ENCODE peak calls at places on chromosome 7, in four cellular contexts. One of them, this sample, is unnamed.
A peak's percentile ranks its signal among the peaks of the same experiment; 100 is the strongest.

GRCh38 chr7:79420464-79420863 is 33.0 kb downstream of the MAGI2 start:
- DNase-seq in cardiac fibroblast: peak; percentile 75
- DNase-seq in heart right ventricle: no peak
- DNase-seq in SK-N-SH: no peak
- DNase-seq in this sample: peak; percentile 85

GRCh38 chr7:144036302-144036858 is 12.4 kb upstream of the OR2A5 start:
- DNase-seq in SK-N-SH: no peak
- DNase-seq in heart right ventricle: no peak
- DNase-seq in cardiac fibroblast: peak; percentile 27
- DNase-seq in this sample: peak; percentile 61

GRCh38 chr7:158018061-158018796 is 569.4 kb downstream of the PTPRN2 start:
- DNase-seq in SK-N-SH: no peak
- DNase-seq in heart right ventricle: no peak
- DNase-seq in cardiac fibroblast: no peak
- DNase-seq in this sample: no peak

GRCh38 chr7:107996072-107996824 is 6.7 kb downstream of the LAMB1 start:
- DNase-seq in cardiac fibroblast: no peak
- DNase-seq in SK-N-SH: peak; percentile 25
- DNase-seq in heart right ventricle: no peak
- DNase-seq in this sample: no peak

GRCh38 chr7:82442492-82443043 is 1.0 kb downstream of the CACNA2D1 start:
- DNase-seq in heart right ventricle: peak; percentile 11
- DNase-seq in SK-N-SH: peak; percentile 62
- DNase-seq in cardiac fibroblast: peak; percentile 28
- DNase-seq in this sample: peak; percentile 33

GRCh38 chr7:123961731-123962130 is 36.7 kb downstream of the SPAM1 start:
- DNase-seq in heart right ventricle: no peak
- DNase-seq in SK-N-SH: no peak
- DNase-seq in cardiac fibroblast: peak; percentile 5
- DNase-seq in this sample: peak; percentile 17

GRCh38 chr7:122889116-122889515 is 2.9 kb upstream of the CADPS2 start:
- DNase-seq in heart right ventricle: no peak
- DNase-seq in SK-N-SH: no peak
- DNase-seq in cardiac fibroblast: no peak
- DNase-seq in this sample: no peak

GRCh38 chr7:158512869-158513268 is 74.8 kb downstream of the PTPRN2 start:
- DNase-seq in SK-N-SH: no peak
- DNase-seq in cardiac fibroblast: no peak
- DNase-seq in heart right ventricle: no peak
- DNase-seq in this sample: no peak

GRCh38 chr7:12518920-12519681 is 51.4 kb upstream of the SCIN start:
- DNase-seq in heart right ventricle: no peak
- DNase-seq in SK-N-SH: peak; percentile 35
- DNase-seq in cardiac fibroblast: peak; percentile 4
- DNase-seq in this sample: peak; percentile 9

GRCh38 chr7:95491634-95492314 is 6.0 kb downstream of the ASB4 start:
- DNase-seq in cardiac fibroblast: no peak
- DNase-seq in SK-N-SH: no peak
- DNase-seq in heart right ventricle: no peak
- DNase-seq in this sample: no peak

GRCh38 chr7:157143788-157144187 is 5.1 kb downstream of the UBE3C start:
- DNase-seq in heart right ventricle: no peak
- DNase-seq in SK-N-SH: no peak
- DNase-seq in cardiac fibroblast: no peak
- DNase-seq in this sample: no peak

GRCh38 chr7:96953676-96954513 is 51.5 kb upstream of the DLX6 start:
- DNase-seq in heart right ventricle: no peak
- DNase-seq in SK-N-SH: no peak
- DNase-seq in cardiac fibroblast: no peak
- DNase-seq in this sample: no peak

GRCh38 chr7:2360791-2361190 is 6.2 kb downstream of the EIF3B start:
- DNase-seq in SK-N-SH: no peak
- DNase-seq in cardiac fibroblast: peak; percentile 77
- DNase-seq in heart right ventricle: no peak
- DNase-seq in this sample: peak; percentile 76

GRCh38 chr7:79050592-79050991 is 402.9 kb downstream of the MAGI2 start:
- DNase-seq in cardiac fibroblast: peak; percentile 44
- DNase-seq in SK-N-SH: no peak
- DNase-seq in heart right ventricle: no peak
- DNase-seq in this sample: peak; percentile 62

GRCh38 chr7:134886353-134887057 is 99.8 kb upstream of the AGBL3 start:
- DNase-seq in SK-N-SH: no peak
- DNase-seq in cardiac fibroblast: peak; percentile 87
- DNase-seq in heart right ventricle: peak; percentile 74
- DNase-seq in this sample: peak; percentile 90

GRCh38 chr7:134890246-134891240 is 95.8 kb upstream of the AGBL3 start:
- DNase-seq in cardiac fibroblast: peak; percentile 66
- DNase-seq in SK-N-SH: peak; percentile 79
- DNase-seq in heart right ventricle: peak; percentile 51
- DNase-seq in this sample: peak; percentile 69

GRCh38 chr7:134888141-134888740 is 98.1 kb upstream of the AGBL3 start:
- DNase-seq in heart right ventricle: no peak
- DNase-seq in SK-N-SH: no peak
- DNase-seq in cardiac fibroblast: no peak
- DNase-seq in this sample: no peak

GRCh38 chr7:134885967-134886352 is 100.3 kb upstream of the AGBL3 start:
- DNase-seq in heart right ventricle: no peak
- DNase-seq in cardiac fibroblast: peak; percentile 89
- DNase-seq in SK-N-SH: no peak
- DNase-seq in this sample: peak; percentile 93

DNA sequence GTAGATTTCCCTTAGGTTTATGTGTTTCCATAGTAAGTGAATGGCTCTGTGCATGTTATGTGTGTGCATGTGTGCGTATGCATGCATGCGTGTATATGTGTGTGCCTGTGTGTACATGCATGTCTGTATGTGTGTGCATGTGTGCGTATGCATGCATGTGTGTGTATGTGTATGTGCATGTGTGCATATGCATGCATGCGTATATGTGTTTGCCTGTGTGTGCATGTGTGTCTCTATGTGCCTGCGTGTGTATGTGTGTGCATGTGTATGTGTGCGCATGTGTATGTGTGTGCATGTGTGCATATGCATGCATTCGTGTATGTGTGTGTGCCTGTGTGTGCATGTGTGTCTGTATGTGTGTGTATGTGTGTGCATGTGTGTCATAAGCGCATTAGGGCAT is 98.8 kb upstream of the AGBL3 start:
- DNase-seq in heart right ventricle: no peak
- DNase-seq in SK-N-SH: no peak
- DNase-seq in cardiac fibroblast: no peak
- DNase-seq in this sample: no peak
- TF ChIP-seq CTCF in heart right ventricle: no peak
- TF ChIP-seq CTCF in SK-N-SH: no peak
- TF ChIP-seq CTCF in cardiac fibroblast: no peak
- TF ChIP-seq CTCF in this sample: no peak

DNA sequence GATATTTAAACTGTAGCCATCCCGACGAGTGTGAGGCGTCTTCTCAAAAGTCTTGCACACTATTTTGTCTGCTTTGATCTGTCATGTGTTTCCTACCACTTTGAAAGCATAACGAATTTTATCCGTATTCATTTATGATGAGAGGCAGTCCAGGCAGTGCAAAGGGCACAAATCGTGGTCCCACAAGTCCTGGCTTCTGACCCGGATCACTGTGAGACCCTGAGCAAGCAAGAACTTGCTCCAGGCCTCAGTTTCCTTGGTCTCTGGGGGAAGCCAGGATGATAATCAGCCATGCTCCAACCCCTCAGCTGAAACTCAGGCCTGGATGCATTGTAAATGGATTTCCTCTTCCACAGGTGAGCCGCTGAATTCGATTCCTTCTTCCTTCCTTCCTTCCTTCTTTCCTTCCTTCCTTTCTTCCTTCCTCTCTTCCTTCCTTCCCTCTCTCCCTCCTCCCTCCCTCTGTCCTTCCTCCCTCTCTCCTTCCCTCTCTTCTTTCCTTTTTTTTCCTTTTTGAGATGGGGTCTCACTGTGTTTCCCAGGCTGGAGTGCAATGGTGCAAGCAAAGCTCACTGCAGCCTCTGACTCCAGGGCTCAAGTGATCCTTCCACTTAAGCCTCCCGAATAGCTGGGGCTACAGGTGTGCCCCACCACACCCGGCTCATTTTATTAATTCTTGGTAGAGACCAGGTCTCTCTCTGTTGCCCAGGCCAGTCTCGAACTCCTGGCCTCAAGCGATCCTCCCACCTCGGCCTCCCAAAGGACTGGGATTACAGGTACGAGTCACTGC is 18.4 kb upstream of the ZKSCAN1 start:
- DNase-seq in cardiac fibroblast: no peak
- DNase-seq in SK-N-SH: no peak
- DNase-seq in heart right ventricle: no peak
- DNase-seq in this sample: no peak
- H3K4me3 ChIP-seq in cardiac fibroblast: peak overlapping the region; percentile 37
- H3K4me3 ChIP-seq in SK-N-SH: no peak overlapping the region
- H3K4me3 ChIP-seq in heart right ventricle: peak overlapping the region; percentile 43
- H3K4me3 ChIP-seq in this sample: peak overlapping the region; percentile 40

GRCh38 chr7:32494946-32495297 is 367 bp upstream of the AVL9 start:
- DNase-seq in heart right ventricle: no peak
- DNase-seq in SK-N-SH: no peak
- DNase-seq in cardiac fibroblast: no peak
- DNase-seq in this sample: no peak
- TF ChIP-seq CTCF in heart right ventricle: no peak
- TF ChIP-seq CTCF in SK-N-SH: no peak
- TF ChIP-seq CTCF in cardiac fibroblast: no peak
- TF ChIP-seq CTCF in this sample: no peak

GRCh38 chr7:23012186-23012585 is 1.7 kb downstream of the HYCC1 start:
- DNase-seq in SK-N-SH: no peak
- DNase-seq in heart right ventricle: no peak
- DNase-seq in cardiac fibroblast: no peak
- DNase-seq in this sample: no peak

GRCh38 chr7:23016345-23017253 is 2.7 kb upstream of the HYCC1 start:
- DNase-seq in heart right ventricle: no peak
- DNase-seq in SK-N-SH: no peak
- DNase-seq in cardiac fibroblast: no peak
- DNase-seq in this sample: no peak

GRCh38 chr7:23013715-23014649 is at the start of gene HYCC1:
- DNase-seq in SK-N-SH: peak; percentile 98
- DNase-seq in heart right ventricle: peak; percentile 99
- DNase-seq in cardiac fibroblast: peak; percentile 99
- DNase-seq in this sample: peak; percentile 99

GRCh38 chr7:23012797-23013714 is 874 bp downstream of the HYCC1 start:
- DNase-seq in heart right ventricle: peak; percentile 30
- DNase-seq in SK-N-SH: peak; percentile 62
- DNase-seq in cardiac fibroblast: no peak
- DNase-seq in this sample: no peak

DNA sequence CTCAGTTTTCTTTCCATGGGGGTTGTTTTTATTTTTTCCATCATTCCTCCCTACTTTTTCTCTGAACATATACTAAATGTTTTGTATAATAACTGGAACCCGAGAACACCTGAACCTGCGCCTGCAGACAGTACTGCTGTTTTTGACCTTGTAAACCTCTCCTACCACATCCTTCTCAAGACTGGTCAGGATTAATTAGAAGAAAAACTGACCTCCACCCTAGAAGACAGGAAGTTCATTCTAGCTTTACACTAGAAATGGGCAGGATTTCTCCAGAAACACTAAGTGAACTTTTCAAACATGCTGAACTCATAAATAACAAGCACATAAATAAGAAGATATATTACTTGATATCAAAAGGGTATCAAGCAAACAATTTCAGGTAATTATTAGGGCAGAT is 751 bp upstream of the HYCC1 start:
- DNase-seq in cardiac fibroblast: no peak
- DNase-seq in heart right ventricle: no peak
- DNase-seq in SK-N-SH: no peak
- DNase-seq in this sample: no peak
- H3K4me3 ChIP-seq in cardiac fibroblast: no peak overlapping the region
- H3K4me3 ChIP-seq in heart right ventricle: no peak overlapping the region
- H3K4me3 ChIP-seq in SK-N-SH: no peak overlapping the region
- H3K4me3 ChIP-seq in this sample: no peak overlapping the region

GRCh38 chr7:6392712-6393666 is 54.8 kb downstream of the DAGLB start:
- DNase-seq in heart right ventricle: peak; percentile 82
- DNase-seq in cardiac fibroblast: peak; percentile 88
- DNase-seq in SK-N-SH: no peak
- DNase-seq in this sample: peak; percentile 85

GRCh38 chr7:6395898-6396582 is 51.7 kb downstream of the DAGLB start:
- DNase-seq in SK-N-SH: no peak
- DNase-seq in heart right ventricle: no peak
- DNase-seq in cardiac fibroblast: no peak
- DNase-seq in this sample: no peak

GRCh38 chr7:6394114-6394513 is 53.6 kb downstream of the DAGLB start:
- DNase-seq in heart right ventricle: no peak
- DNase-seq in SK-N-SH: no peak
- DNase-seq in cardiac fibroblast: no peak
- DNase-seq in this sample: no peak

GRCh38 chr7:6389728-6390127 is 58.0 kb downstream of the DAGLB start:
- DNase-seq in cardiac fibroblast: no peak
- DNase-seq in SK-N-SH: no peak
- DNase-seq in heart right ventricle: no peak
- DNase-seq in this sample: no peak

DNA sequence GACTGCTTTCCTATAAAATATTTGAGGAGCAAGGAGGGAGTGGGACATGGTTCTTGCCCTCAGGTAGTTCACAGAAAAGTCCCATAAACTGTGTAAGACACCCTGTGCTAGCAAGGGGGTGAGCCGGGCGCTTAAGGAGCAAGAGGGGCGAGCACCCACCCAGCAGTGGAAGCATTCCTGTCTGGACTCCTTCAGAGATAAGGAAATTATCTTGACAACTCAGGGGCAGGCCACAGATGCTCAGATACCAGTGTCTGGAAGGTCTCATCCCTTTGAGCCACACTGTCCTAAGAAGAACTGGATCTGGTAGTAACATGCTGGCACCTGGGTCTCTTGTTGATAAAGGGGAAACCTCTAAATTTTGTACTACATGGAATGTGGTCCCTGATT is 54.1 kb downstream of the DAGLB start:
- DNase-seq in SK-N-SH: no peak
- DNase-seq in cardiac fibroblast: no peak
- DNase-seq in heart right ventricle: no peak
- DNase-seq in this sample: no peak
- TF ChIP-seq CTCF in SK-N-SH: no peak
- TF ChIP-seq CTCF in cardiac fibroblast: no peak
- TF ChIP-seq CTCF in heart right ventricle: no peak
- TF ChIP-seq CTCF in this sample: no peak